ENCODE peak calls at places on chromosomes 12 and 14, in five cellular contexts. K is IMR-90, C is ovary, I is testis, X is gastrocnemius medialis. N is an unnamed sample.

GRCh38 chr14:54683882-54684794 is 117.2 kb downstream of the SAMD4A start:
- DNase-seq in I (no peak), K (peak), X (no peak), C (no peak), N (peak)

GRCh38 chr14:41457393-41457792 is 149.3 kb upstream of the LRFN5 start:
- DNase-seq in K (no peak), C (no peak), X (no peak), I (no peak), N (no peak)

GRCh38 chr14:28243600-28243999 is 523.0 kb upstream of the FOXG1 start:
- DNase-seq in I (no peak), X (no peak), C (no peak), K (no peak), N (no peak)

GRCh38 chr14:101074124-101075024 is 170.9 kb upstream of the RTL1 start:
- DNase-seq in C (no peak), K (no peak), I (peak), X (no peak), N (peak)

GRCh38 chr12:70648831-70649230 is 11.6 kb upstream of the PTPRB start:
- DNase-seq in I (no peak), K (peak), C (no peak), X (no peak), N (no peak)

GRCh38 chr12:17334784-17335183 is 728.8 kb upstream of the LMO3 start:
- DNase-seq in K (no peak), C (no peak), I (no peak), X (no peak), N (no peak)

GRCh38 chr12:80714055-80714454 is 2.7 kb upstream of the MYF5 start:
- DNase-seq in I (no peak), X (peak), K (peak), C (no peak), N (no peak)

GRCh38 chr12:28051516-28052456 is 79.3 kb upstream of the PTHLH start:
- DNase-seq in I (no peak), X (no peak), C (no peak), K (peak), N (no peak)

GRCh38 chr12:1820191-1820599 is at the start of gene LRTM2:
- DNase-seq in I (no peak), X (no peak), C (no peak), K (no peak), N (no peak)

GRCh38 chr14:73723799-73724621 is 9.8 kb upstream of the PNMA1 start:
- DNase-seq in K (peak), C (peak), I (peak), X (peak), N (no peak)

GRCh38 chr12:1838994-1839365 is 18.6 kb downstream of the LRTM2 start:
- DNase-seq in K (no peak), I (no peak), C (no peak), X (no peak), N (no peak)

GRCh38 chr14:94110552-94111181 is at the start of gene IFI27:
- DNase-seq in X (no peak), I (peak), C (peak), K (peak), N (no peak)

GRCh38 chr14:98144964-98145363 is 1127.0 kb downstream of the BCL11B start:
- DNase-seq in C (no peak), X (no peak), I (no peak), K (no peak), N (no peak)

GRCh38 chr12:2638273-2639019 is 156.3 kb upstream of the FKBP4 start:
- DNase-seq in K (no peak), I (no peak), X (no peak), C (no peak), N (no peak)

GRCh38 chr12:24668563-24668962 is 280.3 kb downstream of the BCAT1 start:
- DNase-seq in I (no peak), K (peak), C (no peak), X (no peak), N (no peak)

GRCh38 chr12:46667547-46667946 is 158.2 kb downstream of the SLC38A4 start:
- DNase-seq in I (no peak), K (peak), C (no peak), X (no peak), N (no peak)

GRCh38 chr14:76212242-76212641 is 60.5 kb downstream of the GPATCH2L start:
- DNase-seq in X (no peak), K (no peak), C (no peak), I (no peak), N (no peak)

GRCh38 chr12:3309805-3310204 is 181.2 kb upstream of the PRMT8 start:
- DNase-seq in X (no peak), I (no peak), C (no peak), K (no peak), N (no peak)

GRCh38 chr14:88551936-88552565 is 2.8 kb downstream of the PTPN21 start:
- DNase-seq in X (no peak), K (peak), C (peak), I (peak), N (no peak)

GRCh38 chr14:37859177-37859576 is 263.7 kb downstream of the TTC6 start:
- DNase-seq in K (no peak), I (no peak), C (no peak), X (no peak), N (no peak)

GRCh38 chr14:87111741-87112140 is 881.2 kb downstream of the GALC start:
- DNase-seq in C (no peak), X (no peak), K (no peak), I (no peak), N (no peak)

GRCh38 chr12:75722714-75723200 is 211.3 kb upstream of the KRR1 start:
- DNase-seq in C (peak), X (peak), K (peak), I (peak), N (no peak)

GRCh38 chr14:91261115-91261514 is 16.6 kb upstream of the GPR68 start:
- DNase-seq in C (no peak), K (no peak), I (no peak), X (no peak), N (no peak)

GRCh38 chr12:100234591-100235304 is 32.1 kb downstream of the DEPDC4 start:
- DNase-seq in C (no peak), I (no peak), K (peak), X (no peak), N (no peak)

GRCh38 chr14:24308342-24309124 is 756 bp upstream of the CIDEB start:
- DNase-seq in K (no peak), C (no peak), X (no peak), I (no peak), N (no peak)

GRCh38 chr14:51513281-51513680 is 138.4 kb upstream of the FRMD6 start:
- DNase-seq in I (no peak), C (no peak), X (no peak), K (no peak), N (no peak)

GRCh38 chr14:71555654-71556559 is 376.3 kb upstream of the RGS6 start:
- DNase-seq in K (peak), X (no peak), I (no peak), C (no peak), N (no peak)

GRCh38 chr12:6281081-6281809 is 29.2 kb upstream of the PLEKHG6 start:
- DNase-seq in X (no peak), K (peak), C (no peak), I (no peak), N (no peak)

GRCh38 chr12:126773012-126773411 is 1494.0 kb upstream of the TMEM132C start:
- DNase-seq in K (no peak), X (no peak), C (no peak), I (no peak), N (no peak)

GRCh38 chr12:126770188-126770587 is 1496.8 kb upstream of the TMEM132C start:
- DNase-seq in I (no peak), C (no peak), K (no peak), X (no peak), N (no peak)

GRCh38 chr12:126773491-126773890 is 1493.5 kb upstream of the TMEM132C start:
- DNase-seq in K (no peak), C (no peak), I (no peak), X (no peak), N (no peak)

GRCh38 chr12:126776047-126776446 is 1490.9 kb upstream of the TMEM132C start:
- DNase-seq in K (no peak), X (no peak), I (no peak), C (no peak), N (no peak)

DNA sequence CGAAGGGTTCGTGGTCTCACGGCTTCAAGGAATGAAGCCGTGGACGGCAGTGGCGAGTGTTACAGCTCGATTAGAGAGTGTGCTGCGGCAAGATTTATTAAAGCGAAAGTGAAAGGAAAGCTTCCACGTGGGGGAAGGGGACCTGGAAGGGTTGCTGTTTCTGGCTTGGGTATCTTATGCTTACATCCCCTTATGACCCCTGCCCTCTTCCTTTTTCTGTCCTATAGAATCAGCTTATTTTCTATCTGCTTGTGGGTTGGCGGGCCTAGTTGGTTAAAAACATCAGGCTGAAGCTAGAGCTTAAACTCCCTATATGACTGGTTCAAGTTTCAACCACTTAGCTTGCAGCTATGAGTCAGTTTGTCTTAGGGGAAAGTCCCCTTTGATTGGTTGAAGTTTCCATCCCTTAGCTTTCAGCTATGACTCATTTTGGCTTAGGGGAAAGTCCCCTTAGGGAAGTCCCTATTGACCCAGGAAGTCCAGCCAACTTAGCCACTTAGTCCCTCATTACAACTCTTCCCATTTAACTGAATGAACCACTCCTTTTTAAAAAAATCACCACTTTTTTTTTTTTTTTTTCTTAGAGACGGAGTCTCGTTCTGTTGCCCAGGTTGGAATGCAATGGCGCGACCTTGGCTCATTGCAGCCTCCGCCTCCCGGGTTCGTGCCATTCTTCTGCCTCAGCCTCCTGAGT is 1494.7 kb upstream of the TMEM132C start:
- DNase-seq in I (no peak), C (no peak), X (no peak), K (peak), N (peak)
- H3K4me3 ChIP-seq in I (no peak), C (no peak), X (peak), K (no peak), N (peak)

GRCh38 chr12:39012870-39013269 is 107.5 kb upstream of the CPNE8 start:
- DNase-seq in K (no peak), C (no peak), I (no peak), X (no peak), N (no peak)

GRCh38 chr12:39006286-39006685 is 100.9 kb upstream of the CPNE8 start:
- DNase-seq in X (no peak), K (no peak), I (no peak), C (no peak), N (no peak)

GRCh38 chr12:39005671-39006070 is 100.3 kb upstream of the CPNE8 start:
- DNase-seq in I (no peak), X (no peak), C (no peak), K (no peak), N (no peak)

GRCh38 chr12:39010406-39010805 is 105.0 kb upstream of the CPNE8 start:
- DNase-seq in K (no peak), I (no peak), X (no peak), C (no peak), N (no peak)

DNA sequence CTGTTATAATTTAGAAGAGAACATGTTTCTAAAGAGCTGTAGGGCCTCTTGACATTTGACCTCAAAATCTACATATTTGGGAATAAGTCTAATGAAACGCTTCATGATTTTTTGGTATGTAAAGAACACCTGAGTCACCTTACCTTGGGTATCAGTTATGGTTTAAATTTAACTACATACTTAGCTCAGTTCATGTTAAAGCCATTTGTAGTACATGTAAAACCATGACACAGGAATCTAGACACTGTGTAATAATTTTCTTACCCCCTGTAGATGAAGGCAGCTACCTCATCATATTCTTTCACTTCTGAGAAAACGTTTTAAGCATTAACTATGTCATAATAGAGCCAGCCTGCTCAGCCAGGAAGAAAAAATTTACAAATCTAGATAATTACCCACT is 105.8 kb upstream of the CPNE8 start:
- DNase-seq in C (no peak), X (no peak), K (no peak), I (no peak), N (no peak)
- H3K27ac ChIP-seq in C (no peak), X (no peak), K (no peak), I (no peak), N (no peak)

GRCh38 chr12:102948941-102949352 is 8.5 kb upstream of the ASCL1 start:
- DNase-seq in C (no peak), K (peak), X (no peak), I (peak), N (peak)

GRCh38 chr12:102954143-102954542 is 3.3 kb upstream of the ASCL1 start:
- DNase-seq in C (no peak), X (no peak), K (no peak), I (no peak), N (no peak)

GRCh38 chr12:102953221-102953620 is 4.3 kb upstream of the ASCL1 start:
- DNase-seq in I (no peak), K (no peak), X (no peak), C (no peak), N (no peak)

GRCh38 chr12:102950950-102951490 is 6.5 kb upstream of the ASCL1 start:
- DNase-seq in X (no peak), I (no peak), K (no peak), C (no peak), N (no peak)

DNA sequence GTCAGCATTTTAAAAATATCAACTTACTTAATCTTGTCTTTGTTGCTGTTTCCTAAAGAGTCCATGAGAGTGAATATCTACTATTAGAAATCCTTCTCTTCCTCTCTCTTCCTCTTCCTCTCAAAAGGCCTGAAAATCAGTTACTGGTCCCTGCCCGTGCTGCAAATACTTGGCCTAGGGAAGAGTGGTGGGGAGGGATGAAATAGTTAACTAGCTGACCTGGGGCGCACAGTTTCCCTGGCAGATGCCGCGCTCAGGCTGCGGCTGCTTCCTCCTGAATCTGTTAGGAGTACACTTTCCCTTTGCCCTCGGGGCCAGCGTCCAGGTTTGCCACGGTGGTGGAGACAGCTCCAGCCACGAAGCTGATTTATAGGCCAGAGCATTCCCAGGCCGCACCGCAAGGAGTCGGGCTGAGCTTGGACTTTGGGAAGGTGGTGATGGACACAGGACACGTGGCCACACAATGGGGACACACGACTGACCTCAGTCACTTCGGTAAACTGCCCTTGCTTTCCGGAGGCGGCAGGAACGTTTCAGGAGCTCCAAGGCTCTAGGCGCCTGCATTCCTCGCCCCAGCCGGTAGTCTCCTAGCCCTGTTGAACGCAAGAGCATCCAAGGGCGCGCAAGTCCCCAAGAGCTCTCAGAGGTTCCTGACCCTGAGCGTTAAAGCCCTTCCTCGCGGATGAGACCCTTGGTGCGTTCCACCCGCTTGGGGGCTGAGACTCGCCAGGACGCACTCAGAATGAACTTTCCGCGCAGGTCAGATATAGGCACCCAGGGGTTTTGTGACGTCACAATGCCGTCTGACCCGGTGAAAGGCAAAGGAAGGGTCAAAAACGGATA is 7.1 kb upstream of the ASCL1 start:
- DNase-seq in I (peak), C (no peak), K (no peak), X (no peak), N (no peak)
- TF ChIP-seq POLR2A in I (no peak), C (no peak), K (no peak), X (no peak), N (no peak)

DNA sequence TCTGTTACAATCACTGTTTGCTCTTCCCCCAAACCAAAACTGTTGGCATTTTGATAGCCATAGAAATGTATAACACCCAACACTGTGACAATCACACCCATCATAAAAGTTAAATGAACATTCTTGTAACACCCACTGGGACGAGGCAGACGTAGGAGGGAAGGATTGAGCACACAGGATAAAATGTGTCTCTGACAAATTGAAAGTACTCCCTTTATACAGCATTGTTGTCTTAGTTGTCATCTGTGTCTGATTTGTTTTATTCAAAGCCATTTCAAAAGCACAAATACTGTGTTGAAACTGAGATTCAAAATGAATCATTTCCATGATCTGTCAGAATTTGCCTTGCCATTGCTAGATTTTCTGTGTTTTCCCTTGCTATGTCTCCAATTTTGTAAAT is 436.3 kb downstream of the TMTC2 start:
- DNase-seq in X (no peak), I (no peak), C (no peak), K (no peak), N (no peak)
- H3K4me3 ChIP-seq in X (no peak), I (no peak), C (no peak), K (no peak), N (no peak)

GRCh38 chr14:31410048-31410654 is 10.2 kb downstream of the HEATR5A start:
- DNase-seq in K (no peak), I (no peak), C (no peak), X (no peak), N (no peak)
- H3K27ac ChIP-seq in K (no peak), I (no peak), C (no peak), X (no peak), N (no peak)

GRCh38 chr12:121438207-121438606 is 38.3 kb downstream of the RNF34 start:
- DNase-seq in X (no peak), C (no peak), K (no peak), I (no peak), N (no peak)

GRCh38 chr12:121428883-121429282 is 29.0 kb downstream of the RNF34 start:
- DNase-seq in I (no peak), X (no peak), C (no peak), K (no peak), N (no peak)

GRCh38 chr12:121430821-121431415 is 31.0 kb downstream of the RNF34 start:
- DNase-seq in I (no peak), C (no peak), K (no peak), X (no peak), N (no peak)

GRCh38 chr12:121436706-121437105 is 36.8 kb downstream of the RNF34 start:
- DNase-seq in K (no peak), X (no peak), C (no peak), I (no peak), N (no peak)

DNA sequence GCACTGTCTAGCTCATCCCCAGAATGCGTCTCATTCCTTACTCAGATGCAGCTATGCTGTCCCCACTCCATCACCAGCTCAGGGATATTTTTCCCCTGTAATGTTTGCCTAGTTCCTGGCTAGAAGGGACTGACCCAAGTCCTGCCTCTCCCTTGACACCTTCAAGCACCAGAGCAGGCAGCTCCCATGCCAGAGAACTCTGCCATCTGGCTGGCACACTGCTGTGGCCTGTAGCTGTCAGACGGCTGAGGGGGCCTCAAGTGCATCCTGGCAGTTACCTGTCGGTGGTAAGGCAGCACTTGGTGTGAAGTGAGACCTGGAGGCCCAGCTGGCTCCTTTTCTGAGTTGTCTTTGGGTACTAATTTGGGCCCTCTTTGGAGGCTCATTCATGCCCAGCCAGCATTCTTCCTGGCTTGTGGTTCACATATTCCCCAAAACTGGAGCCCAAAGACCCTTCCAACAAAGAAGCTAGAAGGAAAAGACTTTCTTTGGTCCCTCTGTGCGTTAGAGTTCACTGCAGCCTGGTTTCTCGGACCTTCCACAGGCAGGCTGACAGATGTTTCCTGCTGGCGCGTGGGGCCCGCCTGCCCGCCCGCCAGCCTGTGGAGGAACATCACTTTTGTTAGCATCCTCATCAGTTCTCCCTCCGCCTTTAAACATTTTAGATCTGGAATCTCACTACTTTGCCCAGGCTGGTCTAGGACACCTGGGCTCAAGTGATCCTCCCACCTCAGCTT is 33.0 kb downstream of the RNF34 start:
- DNase-seq in K (no peak), C (no peak), I (no peak), X (no peak), N (no peak)
- TF ChIP-seq POLR2A in K (no peak), C (no peak), I (no peak), X (no peak), N (no peak)

DNA sequence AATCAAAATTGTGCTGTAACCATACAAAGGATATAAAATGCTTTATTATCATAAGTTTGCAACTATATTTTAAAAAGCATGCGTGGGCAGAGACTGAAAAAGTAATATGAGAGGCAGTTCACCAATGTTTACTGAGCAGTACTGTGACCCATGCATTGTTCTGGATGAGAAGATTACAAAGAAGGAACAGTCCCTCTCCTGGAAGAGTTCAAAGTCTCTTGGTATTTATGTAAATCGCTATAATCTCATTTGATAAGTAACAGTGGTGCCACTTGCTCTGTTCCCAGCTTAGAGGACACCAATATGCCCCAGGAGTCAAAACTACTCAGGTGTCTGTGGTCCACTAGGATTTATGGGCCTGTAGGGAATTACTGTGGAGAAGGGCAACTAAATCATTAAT is 2.1 kb upstream of the CMAS start:
- DNase-seq in I (no peak), X (no peak), K (no peak), C (no peak), N (no peak)
- H3K4me3 ChIP-seq in I (no peak), X (no peak), K (no peak), C (no peak), N (no peak)

N was measured in Peyer's patch.